ENCODE peak calls at places on chromosomes 1 and 21, in ten cellular contexts. C, V, S, A, I, H, Y, J, F and X are unnamed samples. For H3K27me3, the result is how much of the 10 kb centered on the place peaks cover.

GRCh38 chr1:112026018-112026417 is 36.5 kb upstream of the KCND3 start:
- DNase-seq in C (no peak), V (no peak), S (no peak), A (no peak), I (no peak), H (no peak), Y (no peak), J (no peak), F (no peak), X (no peak)

GRCh38 chr1:228927947-228928898 is 192.9 kb downstream of the RHOU start:
- DNase-seq in C (no peak), V (no peak), S (no peak), A (no peak), I (no peak), H (peak), Y (no peak), J (no peak), F (no peak), X (no peak)

GRCh38 chr1:214573386-214574358 is 22.3 kb upstream of the PTPN14 start:
- DNase-seq in C (no peak), V (no peak), S (no peak), A (no peak), I (no peak), H (no peak), Y (no peak), J (no peak), F (no peak), X (no peak)

GRCh38 chr1:111032295-111032897 is 68.7 kb upstream of the LRIF1 start:
- DNase-seq in C (no peak), V (no peak), S (no peak), A (peak), I (peak), H (peak), Y (no peak), J (no peak), F (no peak), X (peak)

GRCh38 chr1:67652800-67653199 is 32.2 kb upstream of the GADD45A start:
- DNase-seq in C (no peak), V (no peak), S (peak), A (no peak), I (no peak), H (no peak), Y (no peak), J (no peak), F (peak), X (no peak)

GRCh38 chr1:211378844-211379243 is 52.2 kb downstream of the TRAF5 start:
- DNase-seq in C (no peak), V (no peak), S (no peak), A (no peak), I (no peak), H (no peak), Y (no peak), J (no peak), F (no peak), X (no peak)

GRCh38 chr21:30605968-30606367 is 5.1 kb downstream of the KRTAP22-1 start:
- DNase-seq in C (no peak), V (no peak), S (no peak), A (no peak), I (no peak), H (no peak), Y (no peak), J (no peak), F (no peak), X (no peak)

GRCh38 chr21:34908424-34909055 is 140.6 kb downstream of the RUNX1 start:
- DNase-seq in C (no peak), V (no peak), S (no peak), A (peak), I (no peak), H (no peak), Y (no peak), J (no peak), F (no peak), X (no peak)

GRCh38 chr1:198267921-198268320 is 111.1 kb downstream of the NEK7 start:
- DNase-seq in C (no peak), V (no peak), S (no peak), A (no peak), I (no peak), H (no peak), Y (no peak), J (no peak), F (no peak), X (no peak)

GRCh38 chr1:2523891-2524609 is 2.3 kb downstream of the PANK4 start:
- DNase-seq in C (no peak), V (no peak), S (no peak), A (no peak), I (peak), H (peak), Y (no peak), J (no peak), F (no peak), X (peak)

GRCh38 chr21:30206551-30207251 is 9.2 kb downstream of the CLDN8 start:
- DNase-seq in C (no peak), V (no peak), S (no peak), A (no peak), I (no peak), H (no peak), Y (no peak), J (no peak), F (no peak), X (no peak)

GRCh38 chr1:208090776-208091291 is 153.3 kb downstream of the PLXNA2 start:
- DNase-seq in C (no peak), V (no peak), S (no peak), A (no peak), I (no peak), H (no peak), Y (no peak), J (no peak), F (no peak), X (no peak)

GRCh38 chr1:63960326-63960725 is 186.5 kb downstream of the ROR1 start:
- DNase-seq in C (no peak), V (no peak), S (no peak), A (no peak), I (no peak), H (no peak), Y (no peak), J (no peak), F (no peak), X (no peak)

GRCh38 chr1:58764294-58764978 is 19.4 kb downstream of the JUN start:
- DNase-seq in C (no peak), V (no peak), S (no peak), A (no peak), I (no peak), H (no peak), Y (no peak), J (no peak), F (no peak), X (no peak)

GRCh38 chr1:42586016-42586415 is 72.2 kb upstream of the PPIH start:
- DNase-seq in C (no peak), V (no peak), S (no peak), A (no peak), I (no peak), H (no peak), Y (no peak), J (no peak), F (no peak), X (no peak)

GRCh38 chr1:102691592-102692090 is 416.7 kb downstream of the COL11A1 start:
- DNase-seq in C (no peak), V (no peak), S (no peak), A (no peak), I (no peak), H (no peak), Y (no peak), J (no peak), F (no peak), X (no peak)

GRCh38 chr1:98028800-98029199 is 108.0 kb upstream of the DPYD start:
- DNase-seq in C (no peak), V (no peak), S (no peak), A (no peak), I (no peak), H (no peak), Y (no peak), J (no peak), F (no peak), X (no peak)

GRCh38 chr1:204742676-204743075 is 57.1 kb upstream of the LRRN2 start:
- DNase-seq in C (no peak), V (peak), S (no peak), A (no peak), I (no peak), H (no peak), Y (no peak), J (no peak), F (no peak), X (no peak)

GRCh38 chr1:77398115-77398514 is 116.3 kb downstream of the AK5 start:
- DNase-seq in C (no peak), V (no peak), S (no peak), A (no peak), I (no peak), H (no peak), Y (no peak), J (no peak), F (no peak), X (no peak)

GRCh38 chr1:99137546-99138206 is 126.6 kb upstream of the PLPPR4 start:
- DNase-seq in C (no peak), V (no peak), S (no peak), A (no peak), I (no peak), H (no peak), Y (no peak), J (no peak), F (no peak), X (no peak)

GRCh38 chr1:25554426-25554780 is 11.0 kb downstream of the LDLRAP1 start:
- DNase-seq in C (no peak), V (no peak), S (no peak), A (no peak), I (no peak), H (no peak), Y (no peak), J (no peak), F (no peak), X (no peak)

GRCh38 chr21:42694751-42695150 is 41.3 kb downstream of the PDE9A start:
- DNase-seq in C (no peak), V (no peak), S (no peak), A (no peak), I (no peak), H (no peak), Y (no peak), J (no peak), F (no peak), X (no peak)

GRCh38 chr1:157284446-157284845 is 146.3 kb upstream of the ETV3 start:
- DNase-seq in C (no peak), V (no peak), S (no peak), A (no peak), I (no peak), H (no peak), Y (no peak), J (no peak), F (no peak), X (no peak)

GRCh38 chr1:185238447-185238846 is 78.6 kb downstream of the IVNS1ABP start:
- DNase-seq in C (no peak), V (no peak), S (no peak), A (peak), I (no peak), H (peak), Y (no peak), J (no peak), F (no peak), X (no peak)

GRCh38 chr1:3510136-3510955 is 55.9 kb downstream of the ARHGEF16 start:
- DNase-seq in C (no peak), V (no peak), S (no peak), A (no peak), I (no peak), H (no peak), Y (no peak), J (no peak), F (no peak), X (no peak)

DNA sequence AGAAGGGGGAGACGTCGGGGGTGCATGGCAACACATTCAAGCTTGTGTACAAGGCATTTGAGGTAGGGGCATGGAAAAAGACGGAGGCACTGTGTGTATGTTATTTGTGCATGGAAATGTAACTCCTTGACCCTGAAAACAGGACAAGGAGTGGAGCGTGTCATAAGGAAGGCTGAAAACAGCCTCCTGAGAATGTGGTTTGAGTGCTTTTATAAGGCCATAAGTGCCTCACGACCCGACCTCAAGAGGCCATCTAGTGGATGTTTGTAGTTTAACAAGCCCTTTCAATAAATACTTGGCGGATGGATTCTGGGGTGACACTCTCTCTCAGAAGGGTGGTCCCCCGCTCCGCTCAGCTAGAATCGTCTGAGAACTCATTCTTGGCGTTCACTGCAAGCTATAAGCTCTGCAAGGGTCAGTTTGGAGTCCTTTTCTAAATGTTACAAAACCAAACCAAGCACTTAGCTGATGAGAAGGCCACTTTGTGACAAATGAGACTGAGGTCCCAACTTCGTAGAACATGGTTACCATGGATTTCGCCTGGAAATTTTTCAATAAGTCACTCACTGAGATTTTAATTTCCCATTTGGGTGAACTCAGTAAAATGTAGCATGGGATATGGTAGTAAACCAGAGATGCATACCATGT is 38.8 kb upstream of the CLCA4 start:
- DNase-seq in C (no peak), V (no peak), S (no peak), A (no peak), I (no peak), H (peak), Y (no peak), J (no peak), F (peak), X (no peak)
- H3K27me3 ChIP-seq in C (under half), V (under half), S (under half), A (under half), I (under half), H (under half), Y (under half), J (under half), F (under half), X (under half)

GRCh38 chr1:155932487-155932886 is 1.7 kb downstream of the KHDC4 start:
- DNase-seq in C (no peak), V (no peak), S (no peak), A (no peak), I (no peak), H (no peak), Y (no peak), J (no peak), F (no peak), X (no peak)

GRCh38 chr1:155933591-155934096 is 569 bp downstream of the KHDC4 start:
- DNase-seq in C (no peak), V (no peak), S (no peak), A (peak), I (no peak), H (no peak), Y (no peak), J (no peak), F (no peak), X (no peak)

GRCh38 chr1:155932085-155932484 is 2.1 kb downstream of the KHDC4 start:
- DNase-seq in C (no peak), V (no peak), S (no peak), A (peak), I (no peak), H (no peak), Y (no peak), J (no peak), F (no peak), X (no peak)

GRCh38 chr1:155929057-155929456 is 5.2 kb downstream of the KHDC4 start:
- DNase-seq in C (no peak), V (no peak), S (no peak), A (peak), I (no peak), H (no peak), Y (no peak), J (no peak), F (no peak), X (no peak)

DNA sequence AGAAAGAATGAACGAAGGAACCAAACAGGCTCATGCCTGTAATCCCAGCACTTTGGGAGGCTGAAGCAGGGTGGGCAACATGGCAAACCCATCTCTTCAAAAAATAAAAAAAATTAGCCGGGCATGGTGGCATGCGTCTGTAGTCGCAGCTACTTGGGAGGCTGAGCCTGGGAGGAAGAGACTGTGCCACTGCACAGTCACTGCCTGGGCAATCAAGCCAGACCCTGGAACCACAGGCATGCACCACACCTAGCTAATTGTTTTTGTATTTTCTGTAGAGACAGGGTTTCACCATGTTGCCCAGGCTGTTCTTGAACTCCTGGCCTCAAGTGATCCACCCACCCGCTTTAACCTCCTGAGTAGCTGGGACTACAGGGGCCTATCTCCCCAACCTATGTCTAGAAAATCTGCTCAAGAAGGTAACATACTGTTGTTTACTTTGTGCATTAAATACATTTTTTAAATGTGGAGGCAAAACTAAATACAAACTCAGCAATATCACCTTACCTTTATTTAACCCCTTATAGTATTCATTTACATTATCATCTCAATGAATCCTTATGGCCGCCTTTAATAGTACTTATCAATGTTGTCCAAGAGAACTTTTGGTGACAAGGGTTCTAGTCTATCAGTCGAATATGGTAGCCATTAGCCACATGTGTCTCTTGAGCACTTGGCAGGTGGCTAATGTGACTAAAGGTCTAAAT is 2.7 kb downstream of the KHDC4 start:
- DNase-seq in C (no peak), V (no peak), S (no peak), A (peak), I (no peak), H (no peak), Y (no peak), J (no peak), F (no peak), X (no peak)
- H3K27ac ChIP-seq in C (no peak), V (no peak), S (no peak), A (peak), I (no peak), H (peak), Y (peak), J (peak), F (no peak), X (no peak)

GRCh38 chr1:1463312-1463711 is 8.3 kb upstream of the ATAD3B start:
- DNase-seq in C (no peak), V (no peak), S (no peak), A (no peak), I (no peak), H (no peak), Y (no peak), J (no peak), F (no peak), X (no peak)
- H3K27me3 ChIP-seq in C (under half), V (under half), S (under half), A (under half), I (under half), H (under half), Y (under half), J (under half), F (under half), X (under half)

GRCh38 chr1:100893718-100894117 is 924 bp downstream of the EXTL2 start:
- DNase-seq in C (no peak), V (no peak), S (no peak), A (no peak), I (no peak), H (no peak), Y (no peak), J (no peak), F (no peak), X (no peak)
- H3K27ac ChIP-seq in C (no peak), V (no peak), S (no peak), A (no peak), I (peak), H (no peak), Y (no peak), J (no peak), F (no peak), X (no peak)

DNA sequence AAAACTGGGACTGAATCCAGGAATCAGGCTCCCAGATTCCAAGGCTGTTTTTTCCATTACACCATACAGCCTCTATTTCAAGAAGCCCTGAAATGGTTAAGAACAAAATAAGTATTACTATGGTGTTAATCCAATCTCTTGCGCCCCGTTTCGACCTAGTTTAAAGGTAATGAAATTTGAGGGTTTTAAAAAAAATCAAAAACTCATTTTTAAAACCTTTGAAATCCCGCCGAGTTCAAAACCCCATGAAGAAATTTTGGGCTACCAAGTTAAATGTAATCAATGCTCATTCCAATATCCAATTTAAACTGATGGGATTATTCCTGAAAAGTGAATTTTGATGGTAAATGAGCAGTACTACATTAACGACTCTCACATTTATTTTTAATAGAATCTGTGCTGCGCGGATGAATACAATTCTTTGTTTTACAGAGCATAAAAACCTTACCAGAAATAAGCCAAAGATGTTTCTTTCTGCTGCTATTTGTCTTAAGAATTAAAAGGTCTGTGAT is 767 bp upstream of the EGLN1 start:
- DNase-seq in C (no peak), V (no peak), S (no peak), A (no peak), I (no peak), H (no peak), Y (no peak), J (no peak), F (no peak), X (no peak)
- H3K27me3 ChIP-seq in C (under half), V (under half), S (under half), A (under half), I (under half), H (under half), Y (under half), J (under half), F (under half), X (under half)